ENCODE peak calls at places on chromosome 2, in five cellular contexts. S is esophagus muscularis mucosa, G is left ventricle myocardium inferior, B is cardiac fibroblast, W is endothelial cell of umbilical vein. I is an unnamed sample.

GRCh38 chr2:111950241-111950640 is 51.8 kb downstream of the MERTK start:
- DNase-seq in S (no peak), G (no peak), B (no peak), W (no peak), I (peak; percentile 52)

GRCh38 chr2:176079285-176079830 is 4.4 kb downstream of the EVX2 start:
- DNase-seq in S (no peak), G (no peak), B (no peak), W (no peak), I (no peak)

GRCh38 chr2:204503869-204504268 is 41.4 kb upstream of the PARD3B start:
- DNase-seq in S (no peak), G (no peak), B (no peak), W (no peak), I (peak; percentile 24)

GRCh38 chr2:157866202-157866601 is 9.9 kb downstream of the ACVR1 start:
- DNase-seq in S (no peak), G (no peak), B (peak; percentile 58), W (peak; percentile 75), I (peak; percentile 79)

GRCh38 chr2:6865346-6866238 is at the start of gene CMPK2:
- DNase-seq in S (peak; percentile 94), G (peak; percentile 75), B (peak; percentile 34), W (peak; percentile 13), I (peak; percentile 38)

GRCh38 chr2:162025121-162025911 is 48.7 kb downstream of the DPP4 start:
- DNase-seq in S (no peak), G (no peak), B (peak; percentile 37), W (no peak), I (peak; percentile 44)

GRCh38 chr2:150639917-150640538 is 152.6 kb upstream of the RND3 start:
- DNase-seq in S (no peak), G (no peak), B (peak; percentile 75), W (peak; percentile 45), I (peak; percentile 65)

GRCh38 chr2:95700554-95700953 is 108.8 kb downstream of the TRIM43 start:
- DNase-seq in S (no peak), G (no peak), B (no peak), W (no peak), I (no peak)

GRCh38 chr2:37809525-37809924 is 115.6 kb upstream of the RMDN2 start:
- DNase-seq in S (peak; percentile 7), G (no peak), B (peak; percentile 73), W (peak; percentile 77), I (peak; percentile 81)

GRCh38 chr2:238227587-238228032 is 12.2 kb downstream of the HES6 start:
- DNase-seq in S (no peak), G (no peak), B (no peak), W (no peak), I (no peak)

GRCh38 chr2:204538179-204539009 is 6.9 kb upstream of the PARD3B start:
- DNase-seq in S (no peak), G (no peak), B (peak; percentile 50), W (peak; percentile 93), I (peak; percentile 76)

GRCh38 chr2:43343573-43344304 is 117.3 kb upstream of the ZFP36L2 start:
- DNase-seq in S (peak; percentile 42), G (peak; percentile 71), B (peak; percentile 92), W (peak; percentile 68), I (peak; percentile 88)

GRCh38 chr2:165376571-165376975 is 92.9 kb upstream of the CSRNP3 start:
- DNase-seq in S (no peak), G (no peak), B (no peak), W (peak; percentile 74), I (no peak)

GRCh38 chr2:54321062-54321461 is 65.0 kb upstream of the TSPYL6 start:
- DNase-seq in S (no peak), G (no peak), B (no peak), W (no peak), I (no peak)

GRCh38 chr2:207254526-207255464 is 89.0 kb upstream of the KLF7 start:
- DNase-seq in S (no peak), G (no peak), B (peak; percentile 52), W (peak; percentile 56), I (peak; percentile 42)

GRCh38 chr2:187497858-187498463 is 49.9 kb upstream of the CALCRL start:
- DNase-seq in S (no peak), G (no peak), B (peak; percentile 27), W (peak; percentile 45), I (peak; percentile 34)
- TF ChIP-seq CTCF in S (peak; percentile 28), G (peak; percentile 64), B (peak; percentile 36), W (peak; percentile 29), I (peak; percentile 34)

DNA sequence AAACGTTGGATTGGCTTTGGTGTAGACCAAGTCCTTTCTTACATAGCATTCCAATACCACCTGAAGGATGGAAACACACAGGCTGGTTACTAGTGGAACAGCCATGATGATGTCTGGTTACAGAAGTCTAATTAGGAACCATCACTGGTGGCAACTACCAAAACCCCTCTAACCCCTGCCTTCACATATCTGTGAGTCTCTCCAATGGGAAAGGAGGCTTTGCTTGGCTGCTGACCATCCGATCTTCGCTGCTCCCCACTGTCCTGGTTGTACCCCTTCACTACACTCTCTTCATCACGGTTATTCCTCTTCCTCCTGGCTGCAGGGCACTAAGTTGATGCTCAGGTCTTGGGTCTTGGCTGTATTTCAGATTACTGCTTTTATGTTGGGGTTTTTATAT is 97.7 kb downstream of the SPRED2 start:
- DNase-seq in S (peak; percentile 39), G (no peak), B (no peak), W (no peak), I (no peak)
- H3K4me3 ChIP-seq in S (no peak overlapping the region), G (no peak overlapping the region), B (no peak overlapping the region), W (no peak overlapping the region), I (no peak overlapping the region)

DNA sequence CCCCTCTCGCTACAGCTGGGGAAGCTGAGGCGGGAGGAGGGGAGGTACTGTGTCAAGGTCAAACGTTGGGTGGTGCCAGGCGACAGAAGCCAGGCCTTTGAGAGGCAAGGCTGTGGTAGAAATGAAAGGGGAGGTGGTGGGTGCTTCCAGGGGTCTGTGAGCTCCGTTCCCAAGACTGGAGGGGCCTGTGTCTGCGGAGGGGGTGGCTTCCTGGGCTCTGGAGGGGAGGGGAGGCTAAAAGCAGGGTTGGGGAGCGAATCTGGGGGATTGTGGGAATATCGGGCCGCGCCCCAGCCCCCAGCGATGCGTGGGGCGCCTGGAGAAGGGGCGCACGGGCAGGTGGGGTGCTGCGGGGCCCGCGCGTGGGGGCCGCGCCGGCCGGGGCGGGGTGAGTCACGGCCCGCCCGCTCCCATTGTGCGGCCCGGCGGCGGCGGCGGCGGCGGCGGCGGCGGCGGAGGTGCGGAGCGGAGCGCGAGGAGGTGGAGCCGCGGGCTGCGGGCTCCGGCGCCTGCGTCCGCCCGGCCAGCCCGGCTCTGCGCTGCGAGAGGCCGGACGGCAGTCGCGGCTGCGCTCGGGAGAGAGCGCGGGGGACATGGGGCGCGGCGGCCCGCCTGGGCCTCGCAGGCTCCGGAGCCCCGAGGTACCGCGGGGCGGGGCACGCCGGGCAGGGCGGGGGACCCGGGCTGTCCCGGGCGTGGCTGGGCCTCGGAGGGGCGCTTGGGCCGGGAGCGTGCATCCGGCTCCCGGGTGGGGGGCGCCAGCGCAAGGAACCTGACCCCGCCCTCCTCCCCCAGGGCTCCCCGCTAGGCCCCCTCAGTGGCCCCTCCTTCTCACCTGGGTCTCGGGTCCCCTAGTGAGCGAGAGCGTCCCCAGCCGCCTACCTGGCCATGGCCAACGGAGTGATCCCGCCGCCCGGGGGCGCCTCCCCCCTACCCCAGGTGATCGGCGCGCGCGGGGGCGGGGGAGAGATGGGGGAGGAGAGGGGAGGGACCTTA is at the start of gene SLC4A3:
- DNase-seq in S (no peak), G (no peak), B (peak; percentile 46), W (no peak), I (peak; percentile 26)
- TF ChIP-seq CTCF in S (no peak), G (peak; percentile 17), B (no peak), W (no peak), I (no peak)

DNA sequence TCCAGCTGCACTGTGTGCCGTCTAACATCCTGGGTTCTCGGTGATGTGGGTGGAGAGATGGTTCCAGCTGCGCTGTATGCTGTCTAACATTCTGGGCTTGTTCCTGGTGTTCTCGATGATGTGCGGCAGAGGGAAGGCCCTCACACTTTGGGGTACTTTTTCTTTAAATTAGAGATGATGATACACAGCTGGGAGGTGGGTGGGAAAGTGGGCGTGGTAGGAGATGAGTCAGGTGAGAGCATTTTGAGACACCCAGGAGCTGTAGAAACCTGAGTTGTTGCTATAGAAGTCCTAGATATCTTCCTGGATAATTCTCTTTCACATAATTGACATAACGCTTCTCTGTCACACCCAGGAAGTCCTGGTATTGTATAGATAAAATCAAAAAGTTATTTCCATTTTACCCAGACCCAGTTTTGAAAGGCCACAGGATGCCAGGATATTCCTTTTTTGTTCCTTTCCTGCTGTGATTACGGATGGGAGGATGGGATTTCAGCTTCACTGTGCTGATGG is 103.8 kb upstream of the ALKAL2 start:
- DNase-seq in S (no peak), G (no peak), B (no peak), W (no peak), I (no peak)
- H3K4me3 ChIP-seq in S (no peak overlapping the region), G (no peak overlapping the region), B (no peak overlapping the region), W (no peak overlapping the region), I (no peak overlapping the region)

GRCh38 chr2:225993430-225993829 is 593.9 kb downstream of the NYAP2 start:
- DNase-seq in S (no peak), G (no peak), B (peak; percentile 34), W (no peak), I (no peak)
- TF ChIP-seq CTCF in S (no peak), G (no peak), B (no peak), W (no peak), I (no peak)